ENCODE peak calls at places on chromosomes 16 and 17, in five cellular contexts. M, N, D, Z and C are unnamed samples. For H3K27me3, the result is how much of the 10 kb centered on the place peaks cover.

GRCh38 chr17:31598921-31599571 is 207.6 kb downstream of the RAB11FIP4 start:
- DNase-seq in M (no peak), N (no peak), D (no peak), Z (no peak), C (no peak)

GRCh38 chr17:29711588-29712385 is 89.1 kb upstream of the CORO6 start:
- DNase-seq in M (no peak), N (no peak), D (no peak), Z (no peak), C (no peak)

GRCh38 chr16:880471-881171 is 80.1 kb upstream of the GNG13 start:
- DNase-seq in M (no peak), N (no peak), D (no peak), Z (peak), C (peak)

GRCh38 chr17:82274134-82275020 is 877 bp upstream of the CSNK1D start:
- DNase-seq in M (no peak), N (no peak), D (no peak), Z (no peak), C (no peak)

GRCh38 chr16:9687737-9688319 is 494.4 kb downstream of the GRIN2A start:
- DNase-seq in M (no peak), N (no peak), D (no peak), Z (no peak), C (no peak)

GRCh38 chr16:53549970-53550406 is 47.0 kb upstream of the AKTIP start:
- DNase-seq in M (peak), N (peak), D (peak), Z (peak), C (peak)

GRCh38 chr17:10127819-10128375 is 70.5 kb downstream of the GAS7 start:
- DNase-seq in M (peak), N (peak), D (peak), Z (peak), C (peak)

GRCh38 chr16:8716592-8716991 is 42.2 kb downstream of the ABAT start:
- DNase-seq in M (no peak), N (no peak), D (no peak), Z (no peak), C (no peak)

GRCh38 chr16:66891360-66891759 is 11.0 kb downstream of the PDP2 start:
- DNase-seq in M (no peak), N (no peak), D (no peak), Z (no peak), C (no peak)

GRCh38 chr17:70159980-70160379 is 9.4 kb upstream of the KCNJ2 start:
- DNase-seq in M (no peak), N (no peak), D (no peak), Z (no peak), C (no peak)

GRCh38 chr17:77644981-77645380 is 313.5 kb upstream of the TNRC6C start:
- DNase-seq in M (no peak), N (no peak), D (no peak), Z (no peak), C (no peak)

GRCh38 chr17:80345841-80346497 is 69.0 kb upstream of the ENDOV start:
- DNase-seq in M (no peak), N (no peak), D (no peak), Z (no peak), C (no peak)

GRCh38 chr16:188674-189073 is 8.4 kb downstream of the HBQ1 start:
- DNase-seq in M (no peak), N (no peak), D (no peak), Z (no peak), C (peak)

GRCh38 chr16:10171225-10171624 is 11.0 kb downstream of the GRIN2A start:
- DNase-seq in M (no peak), N (no peak), D (no peak), Z (no peak), C (no peak)

GRCh38 chr17:81229666-81229920 is 6.8 kb upstream of the CEP131 start:
- DNase-seq in M (no peak), N (no peak), D (no peak), Z (no peak), C (peak)

GRCh38 chr17:29124135-29124930 is 55.9 kb downstream of the MYO18A start:
- DNase-seq in M (no peak), N (peak), D (peak), Z (no peak), C (no peak)

GRCh38 chr17:70017112-70017511 is 57.9 kb upstream of the KCNJ16 start:
- DNase-seq in M (no peak), N (no peak), D (no peak), Z (no peak), C (no peak)

GRCh38 chr17:28698253-28698941 is 13.3 kb downstream of the PROCA1 start:
- DNase-seq in M (no peak), N (peak), D (no peak), Z (no peak), C (no peak)

GRCh38 chr17:33052856-33053255 is 61.2 kb downstream of the SPACA3 start:
- DNase-seq in M (no peak), N (no peak), D (no peak), Z (no peak), C (no peak)

GRCh38 chr16:80436510-80436909 is 104.3 kb upstream of the DYNLRB2 start:
- DNase-seq in M (no peak), N (no peak), D (no peak), Z (no peak), C (no peak)

GRCh38 chr17:15213381-15214087 is 51.6 kb downstream of the PMP22 start:
- DNase-seq in M (no peak), N (no peak), D (no peak), Z (no peak), C (no peak)

GRCh38 chr17:81030726-81031570 is 4.0 kb upstream of the BAIAP2 start:
- DNase-seq in M (peak), N (peak), D (no peak), Z (no peak), C (peak)

GRCh38 chr17:73013816-73014663 is 78.4 kb downstream of the SLC39A11 start:
- DNase-seq in M (no peak), N (no peak), D (no peak), Z (no peak), C (no peak)

GRCh38 chr16:57611184-57611583 is 17.2 kb upstream of the ADGRG1 start:
- DNase-seq in M (no peak), N (no peak), D (peak), Z (no peak), C (no peak)

GRCh38 chr16:8845699-8846298 is 23.0 kb downstream of the CARHSP1 start:
- DNase-seq in M (no peak), N (no peak), D (no peak), Z (no peak), C (no peak)

GRCh38 chr17:15920758-15921239 is 24.1 kb upstream of the ADORA2B start:
- DNase-seq in M (no peak), N (no peak), D (no peak), Z (no peak), C (peak)

GRCh38 chr16:50360779-50361178 is 8.0 kb downstream of the BRD7 start:
- DNase-seq in M (no peak), N (no peak), D (no peak), Z (no peak), C (no peak)

DNA sequence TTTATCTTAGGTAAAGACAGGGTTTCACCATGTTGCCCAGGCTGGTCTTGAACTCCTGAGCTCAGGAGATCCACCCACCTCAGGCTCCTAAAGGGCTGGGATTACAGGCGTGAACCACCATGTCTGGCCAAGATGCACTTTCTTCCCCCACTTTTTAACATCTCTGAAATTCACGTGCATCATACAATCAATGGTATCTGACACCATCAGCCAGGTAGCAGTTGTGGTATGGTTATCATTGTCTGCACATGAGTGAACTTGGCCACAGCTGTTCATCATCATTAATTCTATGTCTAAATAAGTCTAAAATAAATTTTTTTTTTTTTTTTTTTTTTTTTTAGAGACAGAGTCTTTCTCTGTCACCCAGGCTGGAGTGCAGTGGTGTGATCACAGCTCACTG is 34.2 kb upstream of the MYLK3 start:
- DNase-seq in M (no peak), N (no peak), D (no peak), Z (no peak), C (no peak)
- H3K4me3 ChIP-seq in M (no peak), N (no peak), D (no peak), Z (no peak), C (no peak)

GRCh38 chr17:42179911-42180410 is 981 bp downstream of the KCNH4 start:
- DNase-seq in M (no peak), N (peak), D (peak), Z (peak), C (no peak)
- H3K27me3 ChIP-seq in M (half or more), N (under half), D (under half), Z (under half), C (under half)

DNA sequence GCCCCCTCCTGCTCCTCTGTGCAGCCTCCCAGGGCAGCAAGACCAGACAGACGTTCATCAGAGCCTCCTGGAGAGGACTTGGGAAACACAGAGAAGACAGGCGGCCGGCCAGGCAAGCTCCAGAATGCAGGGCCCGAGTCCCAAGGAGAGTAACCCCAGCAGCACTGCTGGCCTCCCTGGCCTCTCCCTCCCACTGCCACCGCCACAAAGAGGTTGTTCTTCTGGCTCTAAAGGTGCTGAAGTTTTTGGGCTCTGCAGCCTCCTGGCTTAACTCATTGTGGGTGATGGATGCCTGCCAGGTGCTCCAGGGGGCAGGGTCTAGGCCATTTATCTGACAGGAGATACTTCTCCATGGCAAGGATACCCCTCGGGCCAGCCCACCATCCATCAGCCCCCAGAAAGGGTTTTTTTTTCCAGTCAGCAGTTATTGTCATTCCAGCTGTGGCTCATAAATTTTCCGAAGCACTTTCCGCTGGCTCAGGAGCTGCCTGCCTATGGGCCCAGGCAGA is 32.0 kb upstream of the MRPS23 start:
- DNase-seq in M (no peak), N (no peak), D (no peak), Z (no peak), C (no peak)
- H3K4me3 ChIP-seq in M (no peak), N (no peak), D (no peak), Z (no peak), C (no peak)

GRCh38 chr17:17814162-17815061 is 22.4 kb downstream of the SREBF1 start:
- DNase-seq in M (no peak), N (no peak), D (peak), Z (no peak), C (no peak)

GRCh38 chr17:17816240-17816814 is 20.5 kb downstream of the SREBF1 start:
- DNase-seq in M (no peak), N (no peak), D (peak), Z (no peak), C (no peak)

GRCh38 chr17:17815436-17816200 is 21.2 kb downstream of the SREBF1 start:
- DNase-seq in M (no peak), N (no peak), D (peak), Z (no peak), C (no peak)

GRCh38 chr17:17813725-17814095 is 23.1 kb downstream of the SREBF1 start:
- DNase-seq in M (no peak), N (no peak), D (peak), Z (no peak), C (no peak)

GRCh38 chr17:17815062-17815406 is 21.8 kb downstream of the SREBF1 start:
- DNase-seq in M (no peak), N (no peak), D (peak), Z (peak), C (no peak)
- H3K27me3 ChIP-seq in M (under half), N (under half), D (under half), Z (under half), C (under half)

GRCh38 chr17:14150604-14151003 is 81.3 kb downstream of the COX10 start:
- DNase-seq in M (no peak), N (no peak), D (no peak), Z (no peak), C (no peak)

GRCh38 chr17:14153374-14153773 is 83.3 kb downstream of the CDRT15 start:
- DNase-seq in M (no peak), N (no peak), D (no peak), Z (no peak), C (no peak)

GRCh38 chr17:14144513-14144912 is 75.2 kb downstream of the COX10 start:
- DNase-seq in M (no peak), N (no peak), D (no peak), Z (no peak), C (no peak)

GRCh38 chr17:14152726-14153125 is 83.4 kb downstream of the COX10 start:
- DNase-seq in M (no peak), N (no peak), D (no peak), Z (peak), C (peak)

GRCh38 chr17:14149751-14150150 is 80.4 kb downstream of the COX10 start:
- DNase-seq in M (no peak), N (peak), D (no peak), Z (no peak), C (no peak)
- H3K4me3 ChIP-seq in M (no peak), N (no peak), D (no peak), Z (no peak), C (no peak)